ENCODE peak calls at places on chromosomes 6 and 20, in four cellular contexts. X, I, S and J are unnamed samples.

GRCh38 chr6:12039540-12040459 is 27.7 kb downstream of the HIVEP1 start:
- DNase-seq in S (no peak), X (no peak), I (no peak), J (no peak)

GRCh38 chr6:128370072-128370471 is 150.3 kb downstream of the PTPRK start:
- DNase-seq in I (no peak), S (peak), X (no peak), J (no peak)

GRCh38 chr6:36625161-36625919 is 31.2 kb downstream of the SRSF3 start:
- DNase-seq in S (peak), X (no peak), I (no peak), J (no peak)

GRCh38 chr6:3088446-3088845 is 20.2 kb downstream of the RIPK1 start:
- DNase-seq in I (no peak), X (no peak), S (peak), J (no peak)

GRCh38 chr6:9612489-9612888 is 802.4 kb downstream of the TFAP2A start:
- DNase-seq in I (no peak), X (no peak), S (no peak), J (no peak)

GRCh38 chr6:150392452-150393220 is 23.8 kb downstream of the IYD start:
- DNase-seq in S (no peak), I (no peak), X (no peak), J (no peak)

GRCh38 chr6:130670142-130670541 is 157.1 kb upstream of the SMLR1 start:
- DNase-seq in I (no peak), X (no peak), S (no peak), J (no peak)

GRCh38 chr6:3324262-3324942 is 65.7 kb downstream of the PSMG4 start:
- DNase-seq in I (no peak), X (peak), S (peak), J (no peak)

GRCh38 chr6:19873031-19873430 is 35.9 kb downstream of the ID4 start:
- DNase-seq in X (no peak), I (no peak), S (no peak), J (no peak)

GRCh38 chr6:105196076-105196475 is 16.3 kb upstream of the POPDC3 start:
- DNase-seq in X (no peak), I (no peak), S (no peak), J (no peak)

GRCh38 chr20:44780226-44780625 is 30.1 kb downstream of the RIMS4 start:
- DNase-seq in X (peak), I (no peak), S (peak), J (peak)

GRCh38 chr20:49956689-49957443 is 20.7 kb downstream of the RNF114 start:
- DNase-seq in S (no peak), X (no peak), I (no peak), J (no peak)

GRCh38 chr6:102398788-102399390 is 1005.4 kb downstream of the GRIK2 start:
- DNase-seq in X (no peak), I (no peak), S (no peak), J (no peak)

GRCh38 chr6:43851204-43851855 is 81.3 kb downstream of the VEGFA start:
- DNase-seq in I (no peak), S (peak), X (no peak), J (no peak)

GRCh38 chr20:45358282-45359068 is 4.5 kb upstream of the SYS1 start:
- DNase-seq in S (peak), X (no peak), I (peak), J (no peak)

GRCh38 chr6:139588076-139588639 is 213.7 kb upstream of the CITED2 start:
- DNase-seq in X (no peak), S (peak), I (no peak), J (no peak)

GRCh38 chr6:3421763-3422456 is 34.9 kb downstream of the SLC22A23 start:
- DNase-seq in I (no peak), X (no peak), S (peak), J (no peak)

GRCh38 chr6:133542056-133542821 is 301.1 kb downstream of the EYA4 start:
- DNase-seq in X (no peak), S (peak), I (no peak), J (no peak)

GRCh38 chr6:170172825-170173231 is 118.0 kb downstream of the DLL1 start:
- DNase-seq in X (no peak), I (peak), S (no peak), J (peak)

GRCh38 chr20:12570371-12570770 is 438.4 kb upstream of the SPTLC3 start:
- DNase-seq in X (no peak), I (no peak), S (no peak), J (no peak)

GRCh38 chr6:63527658-63528514 is 44.4 kb upstream of the LOC128125822 start:
- DNase-seq in S (peak), I (peak), X (no peak), J (no peak)

GRCh38 chr6:157233156-157233555 is 90.2 kb downstream of the TMEM242 start:
- DNase-seq in S (no peak), I (no peak), X (no peak), J (no peak)

GRCh38 chr20:34634392-34634791 is 42.5 kb downstream of the PIGU start:
- DNase-seq in I (no peak), S (no peak), X (no peak), J (no peak)

GRCh38 chr20:10705801-10706459 is 32.1 kb upstream of the JAG1 start:
- DNase-seq in X (no peak), I (no peak), S (no peak), J (no peak)

GRCh38 chr20:61842011-61842410 is 223.7 kb downstream of the TAF4 start:
- DNase-seq in S (no peak), I (no peak), X (no peak), J (no peak)

GRCh38 chr6:155273438-155273837 is 9.6 kb downstream of the CLDN20 start:
- DNase-seq in S (peak), X (no peak), I (no peak), J (no peak)

GRCh38 chr20:59158673-59159072 is 4.9 kb upstream of the ZNF831 start:
- DNase-seq in I (no peak), X (no peak), S (no peak), J (no peak)

GRCh38 chr6:135257641-135258405 is 76.7 kb downstream of the MYB start:
- DNase-seq in S (no peak), I (no peak), X (no peak), J (no peak)

GRCh38 chr20:33309631-33310030 is 26.6 kb downstream of the BPIFB1 start:
- DNase-seq in X (no peak), S (no peak), I (no peak), J (no peak)

GRCh38 chr6:134379599-134379998 is 61.7 kb upstream of the SGK1 start:
- DNase-seq in X (no peak), I (no peak), S (no peak), J (no peak)

GRCh38 chr6:34610819-34611477 is 54.8 kb upstream of the SPDEF start:
- DNase-seq in X (no peak), S (peak), I (no peak), J (no peak)

GRCh38 chr6:1757133-1757532 is 147.4 kb downstream of the FOXC1 start:
- DNase-seq in S (no peak), X (no peak), I (no peak), J (no peak)

GRCh38 chr6:25301358-25301757 is 22.2 kb downstream of the CARMIL1 start:
- DNase-seq in S (no peak), X (no peak), I (no peak), J (no peak)